ENCODE peak calls at places on chromosomes 13 and 19, in nine cellular contexts. L, M, X, T, R, E, U, B and F are unnamed samples.

GRCh38 chr19:23799321-23799720 is 40.6 kb upstream of the ZNF681 start:
- DNase-seq in R (peak; percentile 26), L (no peak), T (no peak), U (no peak), B (no peak), E (no peak), M (no peak), X (no peak), F (no peak)

GRCh38 chr19:56577719-56578602 is 10.7 kb downstream of the ZNF470 start:
- DNase-seq in R (no peak), U (no peak), B (no peak), T (no peak), E (no peak), L (no peak), M (no peak), X (no peak), F (no peak)

GRCh38 chr13:111206148-111206547 is 91.0 kb downstream of the ARHGEF7 start:
- DNase-seq in R (no peak), U (no peak), B (no peak), L (no peak), T (no peak), X (no peak), M (no peak), E (no peak), F (no peak)

GRCh38 chr13:46665630-46666482 is 112.9 kb downstream of the LRCH1 start:
- DNase-seq in T (no peak), U (no peak), M (no peak), L (peak; percentile 44), X (no peak), B (no peak), R (no peak), E (no peak), F (no peak)

GRCh38 chr13:54633461-54633860 is 1604.8 kb downstream of the OLFM4 start:
- DNase-seq in B (no peak), T (no peak), E (no peak), X (no peak), M (no peak), L (no peak), U (no peak), R (no peak), F (no peak)

GRCh38 chr13:88802886-88803285 is 1131.7 kb downstream of the SLITRK5 start:
- DNase-seq in E (no peak), X (no peak), B (no peak), R (no peak), M (no peak), U (no peak), T (no peak), L (no peak), F (no peak)

GRCh38 chr13:80695841-80696240 is 354.9 kb upstream of the SPRY2 start:
- DNase-seq in E (no peak), R (no peak), L (no peak), X (no peak), T (no peak), U (no peak), M (no peak), B (no peak), F (no peak)

GRCh38 chr19:45947926-45948325 is 25.7 kb downstream of the NOVA2 start:
- DNase-seq in U (no peak), B (no peak), R (no peak), L (no peak), X (no peak), E (no peak), T (no peak), M (no peak), F (peak; percentile 69)

GRCh38 chr19:52221831-52222375 is 32.1 kb downstream of the PPP2R1A start:
- DNase-seq in M (no peak), R (no peak), X (no peak), U (no peak), T (no peak), L (no peak), B (no peak), E (no peak), F (no peak)

GRCh38 chr19:52217576-52217975 is 27.7 kb downstream of the PPP2R1A start:
- DNase-seq in E (no peak), U (no peak), X (no peak), L (no peak), M (no peak), B (no peak), R (no peak), T (no peak), F (no peak)

GRCh38 chr19:52224211-52224610 is 34.4 kb downstream of the PPP2R1A start:
- DNase-seq in B (no peak), M (no peak), L (no peak), R (no peak), T (no peak), U (no peak), E (no peak), X (no peak), F (no peak)

GRCh38 chr19:52219611-52220010 is 29.8 kb downstream of the PPP2R1A start:
- DNase-seq in M (no peak), B (no peak), E (no peak), X (no peak), U (no peak), R (no peak), T (no peak), L (no peak), F (no peak)

GRCh38 chr19:52221031-52221430 is 31.2 kb downstream of the PPP2R1A start:
- DNase-seq in E (no peak), X (no peak), L (no peak), U (no peak), T (no peak), M (no peak), R (no peak), B (no peak), F (no peak)
- TF ChIP-seq POLR2A in E (no peak), X (no peak), L (no peak), U (no peak), T (no peak), M (no peak), R (no peak), B (no peak), F (no peak)

GRCh38 chr19:38373907-38374331 is 452 bp upstream of the PSMD8 start:
- DNase-seq in B (no peak), T (no peak), R (no peak), U (no peak), M (no peak), X (no peak), L (no peak), E (no peak), F (no peak)

GRCh38 chr19:38375748-38376147 is 1.4 kb downstream of the PSMD8 start:
- DNase-seq in B (no peak), T (no peak), X (no peak), E (no peak), U (no peak), M (no peak), R (no peak), L (no peak), F (no peak)

GRCh38 chr19:38376576-38376975 is 2.2 kb downstream of the PSMD8 start:
- DNase-seq in X (no peak), T (no peak), B (no peak), R (no peak), L (no peak), M (no peak), U (no peak), E (no peak), F (no peak)

GRCh38 chr19:38375098-38375493 is 725 bp downstream of the PSMD8 start:
- DNase-seq in E (no peak), U (no peak), M (no peak), B (no peak), L (no peak), X (no peak), R (no peak), T (no peak), F (no peak)

DNA sequence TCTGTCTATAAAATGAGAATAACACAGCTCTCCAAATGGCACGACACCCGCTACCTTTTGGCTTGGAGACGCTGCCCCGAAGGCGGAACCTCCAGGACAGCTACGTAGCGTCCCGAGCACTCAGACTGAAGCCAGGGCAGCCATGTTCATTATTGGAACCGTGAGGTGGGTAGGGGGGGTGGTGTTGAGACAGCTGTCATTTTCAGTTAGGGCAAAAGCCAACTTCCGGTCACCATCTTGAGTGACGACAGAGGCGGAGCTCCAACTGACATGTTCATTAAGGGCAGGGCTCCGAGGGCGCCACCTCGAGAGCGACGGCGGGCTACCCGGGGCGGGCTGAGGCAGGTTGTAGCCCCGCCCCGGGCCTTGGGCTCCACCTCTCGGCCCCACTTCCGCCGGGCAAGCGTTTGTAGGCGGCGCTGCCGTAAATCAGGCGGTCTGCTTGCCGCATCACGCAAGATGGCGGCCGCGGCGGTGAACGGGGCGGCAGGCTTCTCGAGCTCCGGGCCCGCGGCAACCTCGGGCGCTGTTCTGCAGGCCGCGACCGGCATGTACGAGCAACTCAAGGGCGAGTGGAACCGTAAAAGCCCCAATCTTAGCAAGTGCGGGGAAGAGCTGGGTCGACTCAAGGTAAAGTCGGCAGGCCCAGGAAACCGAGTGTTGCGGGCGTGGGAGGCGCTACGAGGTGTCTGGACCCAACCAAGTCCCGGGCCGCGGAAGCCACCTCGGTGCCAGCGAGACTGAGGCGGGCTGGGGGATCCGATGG is at the start of gene PSMD8:
- DNase-seq in B (peak; percentile 98), E (peak; percentile 98), T (peak; percentile 99), R (peak; percentile 96), U (peak; percentile 100), L (peak; percentile 100), M (peak; percentile 98), X (peak; percentile 98), F (peak; percentile 98)
- TF ChIP-seq POLR2A in B (peak; percentile 91), E (peak; percentile 88), T (peak; percentile 96), R (peak; percentile 94), U (peak; percentile 83), L (peak; percentile 100), M (peak; percentile 90), X (peak; percentile 82), F (peak; percentile 99)

DNA sequence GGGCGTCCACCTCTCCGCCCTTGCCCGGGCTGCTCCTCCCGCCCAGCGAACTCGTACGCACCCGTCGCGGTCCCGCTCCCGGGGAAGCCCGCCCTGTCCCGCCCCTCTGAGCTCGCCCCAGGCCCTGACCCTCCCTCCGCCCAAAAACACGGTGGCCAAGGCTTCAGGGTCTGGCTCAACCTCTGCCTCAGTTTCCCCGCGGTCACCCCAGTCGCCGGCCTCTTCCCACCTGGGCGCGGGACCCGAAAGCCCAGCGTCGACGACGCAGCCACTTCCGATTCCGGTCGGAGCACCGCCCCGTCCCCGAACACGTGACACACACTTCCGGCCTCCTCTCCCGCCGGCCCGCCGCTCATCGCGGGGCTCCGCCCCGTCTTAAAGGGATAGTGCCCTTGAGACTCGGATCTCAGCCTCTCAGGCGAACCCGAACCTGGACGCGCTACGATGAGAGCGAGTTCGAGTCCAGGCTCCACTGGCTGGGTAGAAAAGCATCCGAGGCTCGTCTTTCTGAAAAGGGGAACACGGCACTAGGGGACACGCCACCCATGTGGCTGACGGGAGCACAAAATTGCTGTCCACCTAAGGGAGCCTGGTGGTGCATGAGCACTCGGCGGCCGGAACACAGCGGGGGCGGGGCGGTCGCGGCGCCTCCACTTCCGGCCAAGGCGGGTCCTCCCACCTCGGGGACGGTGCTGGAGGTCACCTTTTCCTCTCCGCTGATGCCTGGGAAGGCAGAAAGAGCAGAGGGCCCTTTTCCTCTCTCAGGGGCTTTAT is at the start of gene C19orf25:
- DNase-seq in M (peak; percentile 94), E (peak; percentile 95), T (peak; percentile 98), B (peak; percentile 99), L (peak; percentile 93), R (peak; percentile 92), U (peak; percentile 99), X (peak; percentile 91), F (peak; percentile 98)
- TF ChIP-seq POLR2A in M (peak; percentile 72), E (peak; percentile 71), T (peak; percentile 77), B (peak; percentile 82), L (peak; percentile 50), R (no peak), U (peak; percentile 37), X (peak; percentile 49), F (peak; percentile 49)

DNA sequence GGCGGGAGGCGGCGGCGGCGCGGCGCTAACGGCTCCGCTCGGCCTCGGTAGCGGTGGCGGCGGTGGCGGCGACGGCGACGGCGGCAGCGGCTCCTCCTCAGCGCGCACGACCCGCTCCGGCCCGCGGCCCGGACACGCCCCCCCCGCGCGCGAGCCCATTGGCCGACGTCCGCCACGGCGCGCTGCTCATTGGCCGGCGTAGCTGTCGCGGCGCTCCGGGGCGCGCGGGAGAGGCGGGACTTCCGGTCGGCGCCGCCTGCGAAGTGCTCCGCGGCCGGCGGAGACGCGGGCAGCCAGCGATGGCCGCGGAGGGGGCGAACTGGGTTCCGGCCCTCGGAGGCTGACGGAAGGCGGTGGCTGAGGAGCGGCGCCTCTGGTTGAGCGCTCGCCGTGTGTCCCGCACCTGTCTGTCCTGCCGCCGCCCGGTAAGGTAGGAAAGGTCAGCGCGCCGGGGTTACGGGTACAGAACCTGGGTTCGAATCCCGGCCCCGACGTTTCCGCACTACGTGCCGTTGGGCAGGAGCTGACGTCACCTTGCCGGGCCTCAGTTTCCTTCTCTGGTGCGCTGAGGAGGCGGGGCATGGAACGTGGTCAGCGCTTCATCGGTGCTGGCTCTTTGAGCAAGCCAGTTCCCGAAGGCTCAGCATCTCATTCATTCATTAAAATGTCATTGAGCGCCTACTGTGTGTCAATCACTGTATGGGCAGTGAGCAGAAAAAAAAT is at the start of gene ELAVL1:
- DNase-seq in M (peak; percentile 89), T (peak; percentile 96), L (peak; percentile 88), R (peak; percentile 94), E (peak; percentile 93), B (peak; percentile 96), X (peak; percentile 95), U (peak; percentile 93), F (peak; percentile 97)
- TF ChIP-seq POLR2A in M (peak; percentile 67), T (peak; percentile 67), L (peak; percentile 81), R (peak; percentile 80), E (peak; percentile 43), B (peak; percentile 83), X (peak; percentile 71), U (no peak), F (peak; percentile 79)